ENCODE peak calls at places on chromosome 4, in five cellular contexts. K, G, L, P and M are unnamed samples.

GRCh38 chr4:38625508-38625907 is 38.5 kb upstream of the KLF3 start:
- DNase-seq in K (no peak), G (no peak), L (no peak), P (no peak), M (no peak)

GRCh38 chr4:151991001-151991883 is 230.4 kb upstream of the GATB start:
- DNase-seq in K (no peak), G (no peak), L (no peak), P (no peak), M (no peak)

GRCh38 chr4:172858731-172859230 is 309.8 kb upstream of the GALNT7 start:
- DNase-seq in K (no peak), G (no peak), L (no peak), P (no peak), M (peak; percentile 56)

GRCh38 chr4:149830823-149831222 is 15.2 kb upstream of the IQCM start:
- DNase-seq in K (no peak), G (no peak), L (no peak), P (no peak), M (no peak)

GRCh38 chr4:118352843-118353373 is at the start of gene PRSS12:
- DNase-seq in K (peak; percentile 56), G (peak; percentile 42), L (peak; percentile 96), P (peak; percentile 28), M (peak; percentile 75)

GRCh38 chr4:107801766-107802211 is 22.9 kb upstream of the SGMS2 start:
- DNase-seq in K (no peak), G (no peak), L (no peak), P (no peak), M (peak; percentile 27)

GRCh38 chr4:78829296-78829695 is 53.1 kb downstream of the BMP2K start:
- DNase-seq in K (peak; percentile 4), G (no peak), L (no peak), P (no peak), M (peak; percentile 67)

GRCh38 chr4:45897934-45898585 is 225.8 kb downstream of the GABRG1 start:
- DNase-seq in K (no peak), G (no peak), L (no peak), P (no peak), M (no peak)

GRCh38 chr4:129532573-129532972 is 436.6 kb downstream of the C4orf33 start:
- DNase-seq in K (no peak), G (no peak), L (no peak), P (no peak), M (no peak)

GRCh38 chr4:40275065-40275464 is 60.1 kb upstream of the CHRNA9 start:
- DNase-seq in K (no peak), G (no peak), L (no peak), P (no peak), M (no peak)

GRCh38 chr4:45063701-45064100 is 337.3 kb upstream of the GNPDA2 start:
- DNase-seq in K (no peak), G (no peak), L (peak; percentile 26), P (no peak), M (no peak)

DNA sequence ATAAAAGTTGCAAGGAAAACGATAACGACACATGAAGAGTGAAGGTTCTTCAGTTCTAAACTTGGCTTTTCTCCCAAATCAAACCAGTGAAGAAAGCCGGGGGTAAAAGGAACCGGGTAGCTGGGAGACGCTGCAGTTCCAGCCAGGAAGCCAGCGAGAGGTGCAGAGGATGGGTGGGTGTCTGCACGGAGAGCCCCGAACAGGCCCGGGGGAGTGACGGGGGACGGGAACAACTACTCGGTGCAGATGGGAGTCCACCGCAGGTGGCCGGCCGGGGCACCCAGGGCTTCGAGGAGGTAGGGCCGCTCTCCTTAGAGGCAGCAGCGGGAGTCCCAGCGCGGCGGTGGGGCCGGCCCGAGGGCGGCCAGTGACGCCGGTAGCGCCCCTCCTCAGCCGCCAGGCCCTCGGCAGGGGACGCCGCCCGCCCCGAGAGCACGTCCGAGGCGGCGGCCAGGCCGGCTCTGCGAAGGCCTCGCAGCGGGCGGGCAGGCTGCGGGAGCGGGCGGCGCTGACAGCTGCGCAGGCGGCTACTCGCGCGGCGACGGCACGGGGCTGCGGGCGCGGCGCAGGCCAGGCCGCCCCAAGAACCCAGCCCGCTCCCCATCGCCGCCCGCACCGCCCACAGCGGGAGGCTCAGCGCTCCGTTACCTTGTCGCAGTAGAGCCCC is 468 bp downstream of the FBXL5 start:
- DNase-seq in K (peak; percentile 19), G (no peak), L (no peak), P (peak; percentile 15), M (peak; percentile 24)
- TF ChIP-seq RFX5 in K (no peak), G (no peak), L (no peak), P (no peak), M (no peak)

GRCh38 chr4:113968473-113968872 is 11.0 kb downstream of the ARSJ start:
- DNase-seq in K (no peak), G (no peak), L (no peak), P (no peak), M (no peak)

GRCh38 chr4:113972781-113973180 is 6.7 kb downstream of the ARSJ start:
- DNase-seq in K (no peak), G (no peak), L (no peak), P (no peak), M (no peak)

GRCh38 chr4:113971706-113972360 is 7.6 kb downstream of the ARSJ start:
- DNase-seq in K (peak; percentile 15), G (no peak), L (peak; percentile 60), P (no peak), M (peak; percentile 76)

GRCh38 chr4:113967687-113968086 is 11.8 kb downstream of the ARSJ start:
- DNase-seq in K (no peak), G (no peak), L (no peak), P (no peak), M (no peak)

GRCh38 chr4:113969935-113970334 is 9.5 kb downstream of the ARSJ start:
- DNase-seq in K (no peak), G (no peak), L (no peak), P (no peak), M (no peak)
- TF ChIP-seq USF2 in K (no peak), G (no peak), L (no peak), P (no peak), M (no peak)

GRCh38 chr4:3307891-3308575 is 15.2 kb downstream of the RGS12 start:
- DNase-seq in K (no peak), G (no peak), L (no peak), P (no peak), M (no peak)
- TF ChIP-seq RFX5 in K (no peak), G (no peak), L (no peak), P (no peak), M (no peak)

GRCh38 chr4:95572304-95572991 is 23.7 kb upstream of the UNC5C start:
- DNase-seq in K (no peak), G (no peak), L (no peak), P (no peak), M (no peak)
- TF ChIP-seq USF2 in K (no peak), G (no peak), L (no peak), P (no peak), M (no peak)